ENCODE peak calls at places on chromosomes 1 and 21, in six cellular contexts. One of them, this sample, is unnamed.

GRCh38 chr1:40495315-40495903 is 13.2 kb upstream of the EXO5 start:
- DNase-seq in CD8-positive, alpha-beta memory T cell: no peak
- DNase-seq in RPMI7951: no peak
- DNase-seq in NCI-H1105 treated with DMSO at 0.1 percent for 48 hours: no peak
- DNase-seq in K562: no peak
- DNase-seq in foreskin melanocyte: no peak
- DNase-seq in this sample: no peak

GRCh38 chr1:204928671-204929486 is 58.2 kb downstream of the NFASC start:
- DNase-seq in K562: no peak
- DNase-seq in foreskin melanocyte: no peak
- DNase-seq in CD8-positive, alpha-beta memory T cell: no peak
- DNase-seq in RPMI7951: no peak
- DNase-seq in NCI-H1105 treated with DMSO at 0.1 percent for 48 hours: no peak
- DNase-seq in this sample: no peak

GRCh38 chr1:54112027-54112426 is 40.8 kb downstream of the CDCP2 start:
- DNase-seq in NCI-H1105 treated with DMSO at 0.1 percent for 48 hours: no peak
- DNase-seq in foreskin melanocyte: no peak
- DNase-seq in K562: no peak
- DNase-seq in RPMI7951: no peak
- DNase-seq in CD8-positive, alpha-beta memory T cell: no peak
- DNase-seq in this sample: no peak

GRCh38 chr21:26124421-26124833 is 46.1 kb downstream of the APP start:
- DNase-seq in NCI-H1105 treated with DMSO at 0.1 percent for 48 hours: peak; percentile 25
- DNase-seq in K562: no peak
- DNase-seq in foreskin melanocyte: no peak
- DNase-seq in RPMI7951: no peak
- DNase-seq in CD8-positive, alpha-beta memory T cell: no peak
- DNase-seq in this sample: no peak

GRCh38 chr1:17306407-17306806 is 1.6 kb upstream of the PADI4 start:
- DNase-seq in NCI-H1105 treated with DMSO at 0.1 percent for 48 hours: no peak
- DNase-seq in foreskin melanocyte: no peak
- DNase-seq in K562: no peak
- DNase-seq in CD8-positive, alpha-beta memory T cell: no peak
- DNase-seq in RPMI7951: peak; percentile 53
- DNase-seq in this sample: no peak

GRCh38 chr1:169200319-169200718 is 93.8 kb downstream of the ATP1B1 start:
- DNase-seq in K562: no peak
- DNase-seq in NCI-H1105 treated with DMSO at 0.1 percent for 48 hours: no peak
- DNase-seq in RPMI7951: no peak
- DNase-seq in foreskin melanocyte: no peak
- DNase-seq in CD8-positive, alpha-beta memory T cell: no peak
- DNase-seq in this sample: no peak

GRCh38 chr1:12087797-12088314 is 24.8 kb downstream of the TNFRSF8 start:
- DNase-seq in CD8-positive, alpha-beta memory T cell: peak; percentile 67
- DNase-seq in RPMI7951: no peak
- DNase-seq in K562: no peak
- DNase-seq in foreskin melanocyte: no peak
- DNase-seq in NCI-H1105 treated with DMSO at 0.1 percent for 48 hours: no peak
- DNase-seq in this sample: no peak

GRCh38 chr1:156608036-156608674 is 6.9 kb upstream of the GPATCH4 start:
- DNase-seq in foreskin melanocyte: no peak
- DNase-seq in RPMI7951: peak; percentile 62
- DNase-seq in K562: peak; percentile 80
- DNase-seq in NCI-H1105 treated with DMSO at 0.1 percent for 48 hours: peak; percentile 79
- DNase-seq in CD8-positive, alpha-beta memory T cell: peak; percentile 73
- DNase-seq in this sample: peak; percentile 80

GRCh38 chr1:39717809-39718208 is 20.9 kb upstream of the PPIE start:
- DNase-seq in CD8-positive, alpha-beta memory T cell: no peak
- DNase-seq in RPMI7951: no peak
- DNase-seq in NCI-H1105 treated with DMSO at 0.1 percent for 48 hours: no peak
- DNase-seq in K562: no peak
- DNase-seq in foreskin melanocyte: no peak
- DNase-seq in this sample: no peak

GRCh38 chr1:175002910-175003517 is 3.3 kb downstream of the CACYBP start:
- DNase-seq in foreskin melanocyte: no peak
- DNase-seq in CD8-positive, alpha-beta memory T cell: no peak
- DNase-seq in K562: no peak
- DNase-seq in RPMI7951: no peak
- DNase-seq in NCI-H1105 treated with DMSO at 0.1 percent for 48 hours: no peak
- DNase-seq in this sample: peak; percentile 20

GRCh38 chr1:32963746-32964460 is 706 bp downstream of the RNF19B start:
- DNase-seq in foreskin melanocyte: no peak
- DNase-seq in K562: peak; percentile 72
- DNase-seq in RPMI7951: peak; percentile 73
- DNase-seq in CD8-positive, alpha-beta memory T cell: peak; percentile 78
- DNase-seq in NCI-H1105 treated with DMSO at 0.1 percent for 48 hours: peak; percentile 48
- DNase-seq in this sample: peak; percentile 73

GRCh38 chr1:30780409-30780808 is 22.8 kb upstream of the LAPTM5 start:
- DNase-seq in RPMI7951: no peak
- DNase-seq in CD8-positive, alpha-beta memory T cell: no peak
- DNase-seq in foreskin melanocyte: no peak
- DNase-seq in K562: no peak
- DNase-seq in NCI-H1105 treated with DMSO at 0.1 percent for 48 hours: no peak
- DNase-seq in this sample: no peak

GRCh38 chr1:99936071-99936470 is 33.7 kb upstream of the SLC35A3 start:
- DNase-seq in CD8-positive, alpha-beta memory T cell: no peak
- DNase-seq in K562: no peak
- DNase-seq in NCI-H1105 treated with DMSO at 0.1 percent for 48 hours: no peak
- DNase-seq in RPMI7951: no peak
- DNase-seq in foreskin melanocyte: no peak
- DNase-seq in this sample: no peak

GRCh38 chr1:87878873-87879272 is 550.2 kb downstream of the LMO4 start:
- DNase-seq in NCI-H1105 treated with DMSO at 0.1 percent for 48 hours: no peak
- DNase-seq in CD8-positive, alpha-beta memory T cell: no peak
- DNase-seq in foreskin melanocyte: no peak
- DNase-seq in K562: no peak
- DNase-seq in RPMI7951: no peak
- DNase-seq in this sample: no peak

GRCh38 chr1:117754061-117754969 is 148.5 kb downstream of the TENT5C start:
- DNase-seq in NCI-H1105 treated with DMSO at 0.1 percent for 48 hours: peak; percentile 59
- DNase-seq in RPMI7951: peak; percentile 64
- DNase-seq in foreskin melanocyte: peak; percentile 34
- DNase-seq in K562: peak; percentile 82
- DNase-seq in CD8-positive, alpha-beta memory T cell: peak; percentile 61
- DNase-seq in this sample: peak; percentile 68

GRCh38 chr1:193592325-193592724 is 405.9 kb upstream of the B3GALT2 start:
- DNase-seq in NCI-H1105 treated with DMSO at 0.1 percent for 48 hours: no peak
- DNase-seq in RPMI7951: no peak
- DNase-seq in K562: no peak
- DNase-seq in CD8-positive, alpha-beta memory T cell: no peak
- DNase-seq in foreskin melanocyte: no peak
- DNase-seq in this sample: no peak

This sample was measured in AG20443.